ENCODE peak calls at places on chromosomes 1 and 21, in eight cellular contexts. One of them, this sample, is unnamed.

GRCh38 chr1:160094806-160095205 is 3.6 kb downstream of the IGSF8 start:
- DNase-seq in activated T-helper 1 cell treated with Interleukin-2 at 50 U/mL for 16 hours: no peak
- DNase-seq in HS-27A: no peak
- DNase-seq in activated CD4-positive, alpha-beta T cell treated with anti-CD3 and anti-CD28 coated beads, Interleukin-2, amount 50 U/mL, for 1 hour: no peak
- DNase-seq in GM13976: no peak
- DNase-seq in erythroblast: no peak
- DNase-seq in activated T-helper 9 cell treated with anti-CD3 and anti-CD28 coated beads, Interleukin-2, amount 50 U/mL, for 16 hours: no peak
- DNase-seq in T-helper 17 cell: no peak
- DNase-seq in this sample: no peak

GRCh38 chr1:200075522-200075921 is 48.0 kb downstream of the NR5A2 start:
- DNase-seq in activated T-helper 9 cell treated with anti-CD3 and anti-CD28 coated beads, Interleukin-2, amount 50 U/mL, for 16 hours: no peak
- DNase-seq in activated T-helper 1 cell treated with Interleukin-2 at 50 U/mL for 16 hours: no peak
- DNase-seq in GM13976: no peak
- DNase-seq in T-helper 17 cell: no peak
- DNase-seq in HS-27A: no peak
- DNase-seq in activated CD4-positive, alpha-beta T cell treated with anti-CD3 and anti-CD28 coated beads, Interleukin-2, amount 50 U/mL, for 1 hour: no peak
- DNase-seq in erythroblast: no peak
- DNase-seq in this sample: no peak

GRCh38 chr1:24379733-24380315 is 33.8 kb downstream of the STPG1 start:
- DNase-seq in activated T-helper 9 cell treated with anti-CD3 and anti-CD28 coated beads, Interleukin-2, amount 50 U/mL, for 16 hours: no peak
- DNase-seq in GM13976: no peak
- DNase-seq in T-helper 17 cell: no peak
- DNase-seq in activated CD4-positive, alpha-beta T cell treated with anti-CD3 and anti-CD28 coated beads, Interleukin-2, amount 50 U/mL, for 1 hour: no peak
- DNase-seq in HS-27A: no peak
- DNase-seq in activated T-helper 1 cell treated with Interleukin-2 at 50 U/mL for 16 hours: no peak
- DNase-seq in erythroblast: no peak
- DNase-seq in this sample: no peak

GRCh38 chr1:54417123-54417522 is 10.9 kb upstream of the SSBP3 start:
- DNase-seq in activated T-helper 9 cell treated with anti-CD3 and anti-CD28 coated beads, Interleukin-2, amount 50 U/mL, for 16 hours: no peak
- DNase-seq in T-helper 17 cell: no peak
- DNase-seq in erythroblast: no peak
- DNase-seq in GM13976: no peak
- DNase-seq in HS-27A: no peak
- DNase-seq in activated T-helper 1 cell treated with Interleukin-2 at 50 U/mL for 16 hours: no peak
- DNase-seq in activated CD4-positive, alpha-beta T cell treated with anti-CD3 and anti-CD28 coated beads, Interleukin-2, amount 50 U/mL, for 1 hour: no peak
- DNase-seq in this sample: no peak

GRCh38 chr1:52917591-52917990 is 3.9 kb downstream of the ECHDC2 start:
- DNase-seq in T-helper 17 cell: no peak
- DNase-seq in activated CD4-positive, alpha-beta T cell treated with anti-CD3 and anti-CD28 coated beads, Interleukin-2, amount 50 U/mL, for 1 hour: no peak
- DNase-seq in activated T-helper 9 cell treated with anti-CD3 and anti-CD28 coated beads, Interleukin-2, amount 50 U/mL, for 16 hours: no peak
- DNase-seq in HS-27A: no peak
- DNase-seq in erythroblast: no peak
- DNase-seq in activated T-helper 1 cell treated with Interleukin-2 at 50 U/mL for 16 hours: no peak
- DNase-seq in GM13976: no peak
- DNase-seq in this sample: no peak

GRCh38 chr1:180863158-180863775 is 49.4 kb upstream of the KIAA1614 start:
- DNase-seq in activated T-helper 1 cell treated with Interleukin-2 at 50 U/mL for 16 hours: no peak
- DNase-seq in activated T-helper 9 cell treated with anti-CD3 and anti-CD28 coated beads, Interleukin-2, amount 50 U/mL, for 16 hours: no peak
- DNase-seq in GM13976: no peak
- DNase-seq in activated CD4-positive, alpha-beta T cell treated with anti-CD3 and anti-CD28 coated beads, Interleukin-2, amount 50 U/mL, for 1 hour: peak
- DNase-seq in HS-27A: peak
- DNase-seq in erythroblast: peak
- DNase-seq in T-helper 17 cell: no peak
- DNase-seq in this sample: no peak

GRCh38 chr1:184811439-184812111 is 56.9 kb upstream of the EDEM3 start:
- DNase-seq in activated CD4-positive, alpha-beta T cell treated with anti-CD3 and anti-CD28 coated beads, Interleukin-2, amount 50 U/mL, for 1 hour: no peak
- DNase-seq in T-helper 17 cell: no peak
- DNase-seq in HS-27A: no peak
- DNase-seq in GM13976: no peak
- DNase-seq in activated T-helper 1 cell treated with Interleukin-2 at 50 U/mL for 16 hours: no peak
- DNase-seq in erythroblast: no peak
- DNase-seq in activated T-helper 9 cell treated with anti-CD3 and anti-CD28 coated beads, Interleukin-2, amount 50 U/mL, for 16 hours: no peak
- DNase-seq in this sample: no peak

GRCh38 chr1:241614572-241614971 is 25.6 kb downstream of the CHML start:
- DNase-seq in activated CD4-positive, alpha-beta T cell treated with anti-CD3 and anti-CD28 coated beads, Interleukin-2, amount 50 U/mL, for 1 hour: no peak
- DNase-seq in activated T-helper 1 cell treated with Interleukin-2 at 50 U/mL for 16 hours: no peak
- DNase-seq in T-helper 17 cell: no peak
- DNase-seq in activated T-helper 9 cell treated with anti-CD3 and anti-CD28 coated beads, Interleukin-2, amount 50 U/mL, for 16 hours: no peak
- DNase-seq in HS-27A: no peak
- DNase-seq in GM13976: no peak
- DNase-seq in erythroblast: no peak
- DNase-seq in this sample: no peak

GRCh38 chr1:219664310-219665029 is 51.6 kb upstream of the ZC3H11B start:
- DNase-seq in erythroblast: no peak
- DNase-seq in activated T-helper 9 cell treated with anti-CD3 and anti-CD28 coated beads, Interleukin-2, amount 50 U/mL, for 16 hours: no peak
- DNase-seq in HS-27A: no peak
- DNase-seq in GM13976: no peak
- DNase-seq in activated CD4-positive, alpha-beta T cell treated with anti-CD3 and anti-CD28 coated beads, Interleukin-2, amount 50 U/mL, for 1 hour: no peak
- DNase-seq in T-helper 17 cell: no peak
- DNase-seq in activated T-helper 1 cell treated with Interleukin-2 at 50 U/mL for 16 hours: no peak
- DNase-seq in this sample: no peak

GRCh38 chr1:218346391-218347204 is 1.5 kb downstream of the TGFB2 start:
- DNase-seq in activated T-helper 1 cell treated with Interleukin-2 at 50 U/mL for 16 hours: no peak
- DNase-seq in erythroblast: peak
- DNase-seq in T-helper 17 cell: no peak
- DNase-seq in HS-27A: no peak
- DNase-seq in GM13976: peak
- DNase-seq in activated T-helper 9 cell treated with anti-CD3 and anti-CD28 coated beads, Interleukin-2, amount 50 U/mL, for 16 hours: no peak
- DNase-seq in activated CD4-positive, alpha-beta T cell treated with anti-CD3 and anti-CD28 coated beads, Interleukin-2, amount 50 U/mL, for 1 hour: no peak
- DNase-seq in this sample: peak

GRCh38 chr1:225817611-225818061 is 7.7 kb downstream of the EPHX1 start:
- DNase-seq in GM13976: no peak
- DNase-seq in activated T-helper 1 cell treated with Interleukin-2 at 50 U/mL for 16 hours: no peak
- DNase-seq in HS-27A: peak
- DNase-seq in T-helper 17 cell: no peak
- DNase-seq in activated CD4-positive, alpha-beta T cell treated with anti-CD3 and anti-CD28 coated beads, Interleukin-2, amount 50 U/mL, for 1 hour: no peak
- DNase-seq in activated T-helper 9 cell treated with anti-CD3 and anti-CD28 coated beads, Interleukin-2, amount 50 U/mL, for 16 hours: no peak
- DNase-seq in erythroblast: peak
- DNase-seq in this sample: no peak

GRCh38 chr1:225949041-225949440 is 8.0 kb upstream of the LEFTY2 start:
- DNase-seq in activated CD4-positive, alpha-beta T cell treated with anti-CD3 and anti-CD28 coated beads, Interleukin-2, amount 50 U/mL, for 1 hour: no peak
- DNase-seq in erythroblast: no peak
- DNase-seq in HS-27A: no peak
- DNase-seq in activated T-helper 9 cell treated with anti-CD3 and anti-CD28 coated beads, Interleukin-2, amount 50 U/mL, for 16 hours: no peak
- DNase-seq in T-helper 17 cell: no peak
- DNase-seq in activated T-helper 1 cell treated with Interleukin-2 at 50 U/mL for 16 hours: no peak
- DNase-seq in GM13976: no peak
- DNase-seq in this sample: no peak

GRCh38 chr1:245986404-245987221 is 520.5 kb downstream of the SMYD3 start:
- DNase-seq in T-helper 17 cell: no peak
- DNase-seq in erythroblast: no peak
- DNase-seq in HS-27A: no peak
- DNase-seq in activated T-helper 1 cell treated with Interleukin-2 at 50 U/mL for 16 hours: no peak
- DNase-seq in activated CD4-positive, alpha-beta T cell treated with anti-CD3 and anti-CD28 coated beads, Interleukin-2, amount 50 U/mL, for 1 hour: no peak
- DNase-seq in activated T-helper 9 cell treated with anti-CD3 and anti-CD28 coated beads, Interleukin-2, amount 50 U/mL, for 16 hours: no peak
- DNase-seq in GM13976: no peak
- DNase-seq in this sample: no peak

GRCh38 chr1:223319913-223320600 is 43.9 kb downstream of the SUSD4 start:
- DNase-seq in GM13976: no peak
- DNase-seq in activated T-helper 9 cell treated with anti-CD3 and anti-CD28 coated beads, Interleukin-2, amount 50 U/mL, for 16 hours: no peak
- DNase-seq in T-helper 17 cell: no peak
- DNase-seq in activated CD4-positive, alpha-beta T cell treated with anti-CD3 and anti-CD28 coated beads, Interleukin-2, amount 50 U/mL, for 1 hour: no peak
- DNase-seq in erythroblast: no peak
- DNase-seq in activated T-helper 1 cell treated with Interleukin-2 at 50 U/mL for 16 hours: no peak
- DNase-seq in HS-27A: no peak
- DNase-seq in this sample: no peak

GRCh38 chr1:236280438-236281285 is 1.1 kb downstream of the ERO1B start:
- DNase-seq in activated T-helper 9 cell treated with anti-CD3 and anti-CD28 coated beads, Interleukin-2, amount 50 U/mL, for 16 hours: peak
- DNase-seq in erythroblast: peak
- DNase-seq in activated T-helper 1 cell treated with Interleukin-2 at 50 U/mL for 16 hours: peak
- DNase-seq in T-helper 17 cell: no peak
- DNase-seq in GM13976: peak
- DNase-seq in activated CD4-positive, alpha-beta T cell treated with anti-CD3 and anti-CD28 coated beads, Interleukin-2, amount 50 U/mL, for 1 hour: peak
- DNase-seq in HS-27A: no peak
- DNase-seq in this sample: no peak

GRCh38 chr1:1230656-1231399 is 973 bp downstream of the SDF4 start:
- DNase-seq in T-helper 17 cell: no peak
- DNase-seq in GM13976: no peak
- DNase-seq in erythroblast: peak
- DNase-seq in activated CD4-positive, alpha-beta T cell treated with anti-CD3 and anti-CD28 coated beads, Interleukin-2, amount 50 U/mL, for 1 hour: no peak
- DNase-seq in HS-27A: no peak
- DNase-seq in activated T-helper 1 cell treated with Interleukin-2 at 50 U/mL for 16 hours: no peak
- DNase-seq in activated T-helper 9 cell treated with anti-CD3 and anti-CD28 coated beads, Interleukin-2, amount 50 U/mL, for 16 hours: no peak
- DNase-seq in this sample: no peak

GRCh38 chr1:160625321-160625720 is 21.5 kb downstream of the SLAMF1 start:
- DNase-seq in T-helper 17 cell: no peak
- DNase-seq in erythroblast: no peak
- DNase-seq in GM13976: no peak
- DNase-seq in HS-27A: no peak
- DNase-seq in activated T-helper 1 cell treated with Interleukin-2 at 50 U/mL for 16 hours: no peak
- DNase-seq in activated CD4-positive, alpha-beta T cell treated with anti-CD3 and anti-CD28 coated beads, Interleukin-2, amount 50 U/mL, for 1 hour: no peak
- DNase-seq in activated T-helper 9 cell treated with anti-CD3 and anti-CD28 coated beads, Interleukin-2, amount 50 U/mL, for 16 hours: no peak
- DNase-seq in this sample: no peak

GRCh38 chr1:90725961-90726715 is 9.0 kb upstream of the BARHL2 start:
- DNase-seq in HS-27A: no peak
- DNase-seq in activated CD4-positive, alpha-beta T cell treated with anti-CD3 and anti-CD28 coated beads, Interleukin-2, amount 50 U/mL, for 1 hour: no peak
- DNase-seq in GM13976: peak
- DNase-seq in erythroblast: peak
- DNase-seq in activated T-helper 1 cell treated with Interleukin-2 at 50 U/mL for 16 hours: no peak
- DNase-seq in activated T-helper 9 cell treated with anti-CD3 and anti-CD28 coated beads, Interleukin-2, amount 50 U/mL, for 16 hours: no peak
- DNase-seq in T-helper 17 cell: no peak
- DNase-seq in this sample: no peak

GRCh38 chr1:66464356-66464755 is 69.6 kb upstream of the SGIP1 start:
- DNase-seq in HS-27A: no peak
- DNase-seq in GM13976: no peak
- DNase-seq in T-helper 17 cell: no peak
- DNase-seq in erythroblast: no peak
- DNase-seq in activated T-helper 9 cell treated with anti-CD3 and anti-CD28 coated beads, Interleukin-2, amount 50 U/mL, for 16 hours: no peak
- DNase-seq in activated T-helper 1 cell treated with Interleukin-2 at 50 U/mL for 16 hours: no peak
- DNase-seq in activated CD4-positive, alpha-beta T cell treated with anti-CD3 and anti-CD28 coated beads, Interleukin-2, amount 50 U/mL, for 1 hour: no peak
- DNase-seq in this sample: no peak

GRCh38 chr1:29121951-29122661 is 1.6 kb downstream of the TMEM200B start:
- DNase-seq in activated T-helper 9 cell treated with anti-CD3 and anti-CD28 coated beads, Interleukin-2, amount 50 U/mL, for 16 hours: no peak
- DNase-seq in T-helper 17 cell: no peak
- DNase-seq in erythroblast: peak
- DNase-seq in activated CD4-positive, alpha-beta T cell treated with anti-CD3 and anti-CD28 coated beads, Interleukin-2, amount 50 U/mL, for 1 hour: no peak
- DNase-seq in GM13976: peak
- DNase-seq in HS-27A: peak
- DNase-seq in activated T-helper 1 cell treated with Interleukin-2 at 50 U/mL for 16 hours: no peak
- DNase-seq in this sample: peak

GRCh38 chr1:56811331-56811730 is 7.9 kb downstream of the FYB2 start:
- DNase-seq in activated CD4-positive, alpha-beta T cell treated with anti-CD3 and anti-CD28 coated beads, Interleukin-2, amount 50 U/mL, for 1 hour: no peak
- DNase-seq in T-helper 17 cell: no peak
- DNase-seq in activated T-helper 9 cell treated with anti-CD3 and anti-CD28 coated beads, Interleukin-2, amount 50 U/mL, for 16 hours: no peak
- DNase-seq in GM13976: no peak
- DNase-seq in HS-27A: no peak
- DNase-seq in activated T-helper 1 cell treated with Interleukin-2 at 50 U/mL for 16 hours: no peak
- DNase-seq in erythroblast: no peak
- DNase-seq in this sample: no peak

GRCh38 chr21:29091032-29091431 is 17.6 kb upstream of the CCT8 start:
- DNase-seq in GM13976: no peak
- DNase-seq in activated T-helper 9 cell treated with anti-CD3 and anti-CD28 coated beads, Interleukin-2, amount 50 U/mL, for 16 hours: no peak
- DNase-seq in erythroblast: no peak
- DNase-seq in HS-27A: peak
- DNase-seq in activated CD4-positive, alpha-beta T cell treated with anti-CD3 and anti-CD28 coated beads, Interleukin-2, amount 50 U/mL, for 1 hour: no peak
- DNase-seq in activated T-helper 1 cell treated with Interleukin-2 at 50 U/mL for 16 hours: no peak
- DNase-seq in T-helper 17 cell: no peak
- DNase-seq in this sample: no peak